ENCODE peak calls at places on chromosomes 5 and 9, in eight cellular contexts. O is glutamatergic neuron; L is stimulated activated naive CD8-positive, alpha-beta T cell treated with anti-CD3 and anti-CD28 coated beads, Interleukin-15, Interleukin-2, amounts not matched to agents 100 U/mL and 50 U/mL, for 24 hours; P is HT-29; C is colonic mucosa; F is SK-N-SH; Z is skeletal muscle cell; V is upper lobe of right lung. H is an unnamed sample.

GRCh38 chr9:138117101-138117750 is 239.6 kb downstream of the CACNA1B start:
- DNase-seq in V (peak), O (no peak), C (no peak), L (no peak), F (no peak), P (no peak), Z (no peak), H (no peak)

GRCh38 chr9:119795395-119795794 is 426.2 kb upstream of the BRINP1 start:
- DNase-seq in V (no peak), L (no peak), Z (no peak), P (no peak), F (no peak), C (no peak), O (no peak), H (no peak)

GRCh38 chr5:2132497-2132847 is 249.7 kb upstream of the IRX4 start:
- DNase-seq in V (no peak), O (no peak), L (no peak), Z (no peak), C (no peak), F (no peak), P (no peak), H (no peak)

GRCh38 chr5:157046041-157046440 is 12.9 kb downstream of the HAVCR1 start:
- DNase-seq in F (no peak), Z (no peak), C (peak), P (no peak), O (no peak), L (peak), V (no peak), H (no peak)

GRCh38 chr5:113510836-113511451 is 2.5 kb upstream of the YTHDC2 start:
- DNase-seq in C (no peak), F (peak), O (no peak), L (no peak), V (no peak), P (peak), Z (no peak), H (no peak)

GRCh38 chr9:114908104-114908621 is 22.2 kb downstream of the TNFSF8 start:
- DNase-seq in P (peak), V (no peak), Z (no peak), C (peak), L (no peak), O (no peak), F (no peak), H (peak)

GRCh38 chr9:136997830-136998234 is 1.5 kb upstream of the CLIC3 start:
- DNase-seq in P (peak), V (no peak), L (no peak), Z (no peak), O (no peak), C (no peak), F (no peak), H (peak)

GRCh38 chr5:159185773-159186172 is 23.6 kb downstream of the RNF145 start:
- DNase-seq in V (no peak), C (no peak), P (no peak), O (no peak), L (no peak), Z (no peak), F (no peak), H (no peak)

GRCh38 chr9:76564300-76564699 is 105.3 kb downstream of the GCNT1 start:
- DNase-seq in C (no peak), F (no peak), Z (no peak), O (no peak), L (no peak), V (no peak), P (no peak), H (no peak)

GRCh38 chr9:2768330-2768729 is 51.0 kb downstream of the KCNV2 start:
- DNase-seq in P (no peak), Z (no peak), O (no peak), V (no peak), L (no peak), F (no peak), C (peak), H (no peak)

GRCh38 chr5:34410411-34411139 is 245.6 kb upstream of the RAI14 start:
- DNase-seq in F (no peak), O (no peak), L (no peak), C (no peak), V (no peak), Z (no peak), P (no peak), H (no peak)

GRCh38 chr5:151021771-151022170 is 1.4 kb downstream of the GPX3 start:
- DNase-seq in P (no peak), V (no peak), Z (no peak), C (no peak), F (no peak), O (no peak), L (no peak), H (no peak)

GRCh38 chr9:113898151-113898550 is 22.0 kb downstream of the ZNF618 start:
- DNase-seq in F (no peak), V (no peak), P (no peak), O (no peak), C (no peak), L (no peak), Z (no peak), H (no peak)

GRCh38 chr9:98144076-98144475 is 25.1 kb upstream of the TRIM14 start:
- DNase-seq in O (no peak), P (no peak), V (peak), C (peak), F (no peak), L (no peak), Z (no peak), H (no peak)

GRCh38 chr5:159555084-159555483 is 224.8 kb upstream of the IL12B start:
- DNase-seq in L (no peak), V (no peak), O (no peak), C (no peak), P (no peak), Z (no peak), F (no peak), H (no peak)

GRCh38 chr9:91192785-91193657 is 168.7 kb downstream of the AUH start:
- DNase-seq in F (peak), O (peak), P (peak), V (peak), L (peak), Z (peak), C (peak), H (peak)

GRCh38 chr5:1505506-1506241 is 18.1 kb downstream of the LPCAT1 start:
- DNase-seq in P (no peak), O (peak), V (no peak), C (no peak), Z (no peak), L (no peak), F (no peak), H (no peak)